ENCODE peak calls at places on chromosomes 11 and 22, in seven cellular contexts. Z is AG04449, E is mucosa of descending colon, W is GM12864, L is AG09309, F is choroid plexus epithelial cell, Q is HFF-Myc. I is an unnamed sample.

GRCh38 chr11:1755344-1756023 is 5.1 kb upstream of the IFITM10 start:
- DNase-seq in Z (no peak), E (no peak), W (no peak), L (no peak), F (no peak), Q (no peak), I (no peak)

GRCh38 chr11:17135934-17136683 is 58.6 kb upstream of the RPS13 start:
- DNase-seq in Z (no peak), E (no peak), W (no peak), L (no peak), F (no peak), Q (no peak), I (no peak)

GRCh38 chr22:23537421-23537820 is 42.7 kb downstream of the IGLL1 start:
- DNase-seq in Z (no peak), E (no peak), W (no peak), L (no peak), F (peak), Q (no peak), I (no peak)

GRCh38 chr11:7892751-7893356 is 38.2 kb downstream of the OR10A6 start:
- DNase-seq in Z (peak), E (peak), W (peak), L (no peak), F (peak), Q (peak), I (no peak)

GRCh38 chr22:45493286-45493771 is 9.4 kb upstream of the FBLN1 start:
- DNase-seq in Z (no peak), E (no peak), W (no peak), L (no peak), F (peak), Q (no peak), I (no peak)

GRCh38 chr11:61777234-61778090 is 14.9 kb downstream of the TMEM258 start:
- DNase-seq in Z (no peak), E (peak), W (no peak), L (no peak), F (no peak), Q (no peak), I (no peak)

GRCh38 chr22:31897842-31898241 is 46.5 kb upstream of the YWHAH start:
- DNase-seq in Z (no peak), E (no peak), W (no peak), L (no peak), F (no peak), Q (no peak), I (no peak)

GRCh38 chr22:43985532-43985931 is 30.3 kb downstream of the SAMM50 start:
- DNase-seq in Z (no peak), E (no peak), W (no peak), L (no peak), F (no peak), Q (no peak), I (no peak)

GRCh38 chr11:114036156-114036811 is 23.2 kb upstream of the ZBTB16 start:
- DNase-seq in Z (no peak), E (peak), W (no peak), L (no peak), F (peak), Q (no peak), I (no peak)

GRCh38 chr11:70568504-70569172 is 170.3 kb downstream of the CTTN start:
- DNase-seq in Z (no peak), E (peak), W (no peak), L (no peak), F (peak), Q (no peak), I (no peak)

GRCh38 chr11:10293423-10294288 is at the start of gene SBF2:
- DNase-seq in Z (no peak), E (peak), W (no peak), L (no peak), F (peak), Q (peak), I (peak)

GRCh38 chr11:129917231-129917630 is 21.9 kb upstream of the NFRKB start:
- DNase-seq in Z (no peak), E (no peak), W (no peak), L (no peak), F (no peak), Q (no peak), I (no peak)

GRCh38 chr11:99822846-99823565 is 802.3 kb downstream of the CNTN5 start:
- DNase-seq in Z (no peak), E (no peak), W (no peak), L (no peak), F (peak), Q (no peak), I (no peak)

GRCh38 chr11:68470304-68470811 is 9.8 kb downstream of the PPP6R3 start:
- DNase-seq in Z (no peak), E (no peak), W (no peak), L (no peak), F (no peak), Q (no peak), I (no peak)

GRCh38 chr22:44733426-44734106 is 18.8 kb upstream of the ARHGAP8 start:
- DNase-seq in Z (no peak), E (no peak), W (no peak), L (no peak), F (no peak), Q (no peak), I (no peak)

GRCh38 chr11:29019960-29020683 is 911.9 kb downstream of the METTL15 start:
- DNase-seq in Z (no peak), E (no peak), W (no peak), L (no peak), F (peak), Q (no peak), I (peak)

GRCh38 chr11:24357620-24358386 is 139.1 kb upstream of the LUZP2 start:
- DNase-seq in Z (no peak), E (no peak), W (no peak), L (no peak), F (peak), Q (no peak), I (no peak)

GRCh38 chr11:3810951-3811350 is 2.6 kb downstream of the PGAP2 start:
- DNase-seq in Z (no peak), E (no peak), W (no peak), L (no peak), F (no peak), Q (no peak), I (no peak)

GRCh38 chr11:70746351-70746750 is 348.0 kb downstream of the CTTN start:
- DNase-seq in Z (no peak), E (no peak), W (no peak), L (no peak), F (no peak), Q (no peak), I (no peak)

GRCh38 chr11:18457435-18457834 is 1.8 kb downstream of the LDHAL6A start:
- DNase-seq in Z (no peak), E (no peak), W (no peak), L (no peak), F (peak), Q (no peak), I (peak)

GRCh38 chr22:24436553-24436952 is 9.2 kb downstream of the ADORA2A start:
- DNase-seq in Z (no peak), E (no peak), W (no peak), L (no peak), F (no peak), Q (no peak), I (no peak)

GRCh38 chr11:115616941-115617340 is 112.7 kb upstream of the CADM1 start:
- DNase-seq in Z (peak), E (peak), W (no peak), L (peak), F (peak), Q (peak), I (no peak)

GRCh38 chr11:12224537-12224893 is 114.1 kb downstream of the MICAL2 start:
- DNase-seq in Z (no peak), E (peak), W (peak), L (no peak), F (peak), Q (no peak), I (peak)

GRCh38 chr22:49272546-49273125 is 555.0 kb downstream of the BRD1 start:
- DNase-seq in Z (no peak), E (no peak), W (no peak), L (no peak), F (no peak), Q (no peak), I (no peak)

GRCh38 chr22:42635531-42635930 is 4.9 kb downstream of the ATP5MGL start:
- DNase-seq in Z (peak), E (no peak), W (no peak), L (peak), F (peak), Q (no peak), I (peak)

GRCh38 chr11:27296406-27296994 is 66.5 kb downstream of the CCDC34 start:
- DNase-seq in Z (no peak), E (peak), W (peak), L (peak), F (peak), Q (no peak), I (no peak)

GRCh38 chr11:19962795-19963163 is 197.5 kb downstream of the DBX1 start:
- DNase-seq in Z (peak), E (no peak), W (no peak), L (peak), F (peak), Q (no peak), I (no peak)

GRCh38 chr11:9530020-9530628 is 43.3 kb upstream of the WEE1 start:
- DNase-seq in Z (no peak), E (no peak), W (no peak), L (no peak), F (no peak), Q (no peak), I (no peak)

GRCh38 chr11:40732107-40732506 is 727.3 kb downstream of the LRRC4C start:
- DNase-seq in Z (no peak), E (no peak), W (no peak), L (no peak), F (no peak), Q (no peak), I (no peak)

GRCh38 chr11:113715882-113716625 is 9.9 kb upstream of the TMPRSS5 start:
- DNase-seq in Z (no peak), E (no peak), W (no peak), L (no peak), F (no peak), Q (no peak), I (no peak)

GRCh38 chr11:33622231-33622630 is 78.4 kb downstream of the C11orf91 start:
- DNase-seq in Z (no peak), E (no peak), W (no peak), L (peak), F (peak), Q (no peak), I (no peak)

GRCh38 chr22:45319319-45319675 is 9.6 kb downstream of the FAM118A start:
- DNase-seq in Z (no peak), E (no peak), W (no peak), L (peak), F (peak), Q (no peak), I (no peak)

GRCh38 chr11:83681045-83681781 is 395.0 kb upstream of the CCDC90B start:
- DNase-seq in Z (no peak), E (no peak), W (no peak), L (no peak), F (no peak), Q (no peak), I (no peak)

GRCh38 chr11:73876424-73877300 is at the start of the genes COA4 and PAAF1:
- DNase-seq in Z (peak), E (peak), W (peak), L (peak), F (peak), Q (peak), I (peak)

GRCh38 chr11:43686207-43686606 is 5.7 kb downstream of the HSD17B12 start:
- DNase-seq in Z (no peak), E (no peak), W (no peak), L (no peak), F (no peak), Q (no peak), I (no peak)

GRCh38 chr11:43676933-43677332 is 3.6 kb upstream of the HSD17B12 start:
- DNase-seq in Z (no peak), E (no peak), W (no peak), L (no peak), F (no peak), Q (no peak), I (no peak)

GRCh38 chr11:43681543-43681942 is 1.0 kb downstream of the HSD17B12 start:
- DNase-seq in Z (no peak), E (no peak), W (no peak), L (no peak), F (peak), Q (peak), I (no peak)

GRCh38 chr11:43685483-43685882 is 4.9 kb downstream of the HSD17B12 start:
- DNase-seq in Z (no peak), E (no peak), W (no peak), L (no peak), F (peak), Q (no peak), I (no peak)

DNA sequence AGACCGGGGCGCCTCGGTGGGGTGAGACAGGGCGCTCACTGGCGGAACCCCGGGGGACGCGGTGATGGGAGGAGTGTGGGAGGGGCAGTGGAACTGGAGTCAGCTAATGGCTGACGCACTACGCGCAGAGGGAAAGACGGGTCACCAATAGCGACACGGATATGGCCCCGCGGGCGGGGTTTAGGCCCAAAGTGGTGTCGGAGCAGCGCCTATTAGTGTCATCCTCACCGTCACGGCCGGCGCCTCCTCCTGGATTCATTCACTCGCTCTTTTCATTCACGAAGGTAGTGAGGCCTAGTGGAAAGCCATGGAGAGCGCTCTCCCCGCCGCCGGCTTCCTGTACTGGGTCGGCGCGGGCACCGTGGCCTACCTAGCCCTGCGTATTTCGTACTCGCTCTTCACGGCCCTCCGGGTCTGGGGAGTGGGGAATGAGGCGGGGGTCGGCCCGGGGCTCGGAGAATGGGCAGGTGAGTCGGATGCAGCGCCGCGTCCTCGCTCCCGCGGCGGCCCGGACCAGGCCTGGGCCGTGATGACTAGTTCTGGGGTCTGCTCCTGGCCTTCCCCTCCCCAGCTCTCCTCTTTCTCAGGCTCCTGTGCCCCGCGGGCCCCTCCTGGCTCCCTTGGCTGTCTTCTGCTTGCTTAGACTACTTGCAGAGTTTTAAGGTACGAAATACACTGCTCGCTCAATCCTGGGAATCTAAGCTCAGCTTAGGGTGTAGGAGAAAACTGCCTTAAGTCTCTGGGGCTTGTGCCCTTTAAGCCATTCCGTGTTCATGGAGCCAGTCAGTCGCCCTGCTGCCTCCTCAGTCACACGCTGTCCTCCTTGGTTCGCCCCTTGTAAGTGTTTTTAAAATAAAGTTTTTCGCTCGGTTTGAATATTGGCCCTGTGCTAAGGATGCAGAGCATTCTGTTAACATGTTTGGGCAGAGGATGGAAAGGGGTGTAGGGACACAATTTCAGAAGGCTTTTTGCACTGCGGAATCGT is at the start of gene HSD17B12:
- DNase-seq in Z (peak), E (peak), W (peak), L (peak), F (peak), Q (peak), I (peak)
- H3K4me3 ChIP-seq in Z (peak), E (peak), W (peak), L (peak), F (peak), Q (peak), I (peak)

DNA sequence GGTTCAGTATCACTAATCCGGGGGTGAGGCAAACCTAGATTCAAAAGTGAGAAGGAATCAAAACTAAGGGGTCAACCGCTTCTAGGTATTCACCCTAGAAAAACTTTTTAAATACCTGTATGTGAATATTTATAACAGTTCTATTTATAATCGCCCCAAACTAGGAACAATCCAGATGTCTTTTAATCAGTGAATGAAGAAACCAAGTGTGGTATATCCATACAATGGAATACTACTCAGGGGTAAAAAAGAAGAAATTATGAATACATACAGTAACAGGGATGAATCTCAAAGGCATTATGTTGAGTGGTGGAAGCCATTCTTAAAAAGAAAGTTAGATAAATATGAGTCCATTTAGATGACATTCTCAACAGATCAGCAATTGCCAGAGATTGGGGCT is 178.0 kb upstream of the BLID start:
- DNase-seq in Z (no peak), E (no peak), W (no peak), L (no peak), F (no peak), Q (no peak), I (no peak)
- TF ChIP-seq CTCF in Z (no peak), E (no peak), W (no peak), L (no peak), F (no peak), Q (no peak), I (no peak)

DNA sequence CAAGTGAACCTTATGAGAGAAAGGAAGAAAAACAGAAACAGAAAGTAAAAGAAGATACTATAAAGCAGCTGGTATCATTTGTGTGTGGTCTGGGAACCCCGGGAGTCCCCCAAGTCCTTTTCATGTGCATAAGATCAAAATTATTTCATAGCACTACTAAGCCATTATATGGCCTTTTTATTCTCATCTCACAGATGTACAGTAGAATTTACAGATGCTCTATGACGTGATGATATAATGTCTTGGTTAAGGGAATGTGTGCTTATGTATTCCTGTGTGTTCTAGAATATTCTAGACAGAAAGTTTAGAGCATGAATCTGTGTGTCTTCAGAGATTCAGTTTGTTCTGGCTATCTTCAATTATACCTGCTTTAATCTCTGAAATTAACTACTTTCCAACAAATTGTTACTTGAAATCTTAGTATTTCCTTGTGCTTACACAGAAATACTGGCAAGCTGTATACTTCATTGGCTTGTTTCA is 8.6 kb upstream of the TPP1 start:
- DNase-seq in Z (no peak), E (no peak), W (no peak), L (no peak), F (no peak), Q (no peak), I (no peak)
- H3K4me3 ChIP-seq in Z (no peak), E (no peak), W (no peak), L (no peak), F (no peak), Q (no peak), I (no peak)

DNA sequence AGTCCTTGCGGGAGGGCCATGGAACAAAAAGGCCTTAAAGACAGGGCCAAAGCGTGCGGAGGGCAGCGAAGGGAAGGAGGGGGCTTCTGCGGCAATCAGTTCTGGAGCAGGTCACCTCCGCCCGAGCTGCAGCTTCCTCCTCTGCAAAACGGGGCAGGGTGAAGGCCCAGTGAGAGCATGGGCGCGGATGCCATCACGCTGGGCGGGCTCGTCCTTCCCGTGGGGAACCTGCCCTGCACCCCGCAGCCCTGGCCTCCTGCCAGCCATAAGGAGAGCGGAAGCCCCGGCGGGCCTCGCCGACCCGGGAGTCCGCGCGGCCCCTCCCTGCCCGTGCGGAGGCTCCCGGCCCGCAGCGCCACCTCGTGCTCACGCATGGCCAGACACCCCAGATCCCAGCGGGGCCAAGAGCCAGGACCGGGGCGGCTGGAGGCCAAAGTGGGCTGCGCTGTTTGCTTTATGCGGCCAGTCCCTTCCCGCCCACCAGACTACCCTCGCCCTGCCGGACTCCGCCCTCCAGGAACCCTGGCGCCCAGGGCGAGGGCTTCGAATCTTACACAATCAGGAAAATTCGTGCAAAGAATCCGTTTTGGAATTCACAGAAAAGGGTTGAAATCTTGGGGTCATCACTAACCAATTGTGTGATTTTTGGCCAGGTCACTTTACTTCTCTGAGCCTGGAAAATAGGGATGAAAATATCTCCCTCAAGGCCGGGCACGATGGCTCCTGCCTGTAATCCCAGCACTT is 16.1 kb downstream of the TSKU start:
- DNase-seq in Z (no peak), E (peak), W (no peak), L (no peak), F (peak), Q (no peak), I (no peak)
- TF ChIP-seq CTCF in Z (peak), E (peak), W (peak), L (peak), F (peak), Q (peak), I (peak)

GRCh38 chr11:47395225-47396048 is 13.0 kb upstream of the SLC39A13 start:
- DNase-seq in Z (no peak), E (no peak), W (no peak), L (no peak), F (no peak), Q (no peak), I (no peak)
- H3K4me3 ChIP-seq in Z (no peak), E (no peak), W (peak), L (no peak), F (no peak), Q (no peak), I (no peak)